ENCODE peak calls at places on chromosome 18, in six cellular contexts. Z is head of caudate nucleus; E is stimulated activated CD4-positive, alpha-beta T cell treated with anti-CD3 and anti-CD28 coated beads, Interleukin-12 subunit alpha, Interleukin-12 subunit beta, amount 100 ng/mL, for 4 hours; S is substantia nigra; W is CD4-positive, alpha-beta T cell; H is KG1. L is an unnamed sample.
A peak's percentile ranks its signal among the peaks of the same experiment; 100 is the strongest.

GRCh38 chr18:1619507-1619906 is 714.8 kb downstream of the ADCYAP1 start:
- DNase-seq in Z (no peak), E (no peak), S (no peak), W (no peak), H (no peak), L (no peak)

GRCh38 chr18:57832730-57833129 is 29.6 kb upstream of the ATP8B1 start:
- DNase-seq in Z (no peak), E (no peak), S (no peak), W (no peak), H (no peak), L (no peak)

GRCh38 chr18:74331404-74331803 is 15.8 kb downstream of the C18orf63 start:
- DNase-seq in Z (no peak), E (no peak), S (no peak), W (no peak), H (no peak), L (no peak)

GRCh38 chr18:57275111-57275510 is 77.2 kb upstream of the ST8SIA3 start:
- DNase-seq in Z (peak; percentile 64), E (no peak), S (no peak), W (no peak), H (no peak), L (no peak)

GRCh38 chr18:34661464-34662087 is 48.5 kb upstream of the DTNA start:
- DNase-seq in Z (peak; percentile 64), E (no peak), S (peak; percentile 13), W (no peak), H (no peak), L (peak; percentile 60)

GRCh38 chr18:36663312-36663711 is 165.5 kb downstream of the TPGS2 start:
- DNase-seq in Z (no peak), E (no peak), S (no peak), W (no peak), H (no peak), L (no peak)

GRCh38 chr18:59926131-59926530 is 26.3 kb downstream of the PMAIP1 start:
- DNase-seq in Z (no peak), E (no peak), S (no peak), W (no peak), H (no peak), L (no peak)

GRCh38 chr18:57004366-57005121 is 142.3 kb upstream of the BOD1L2 start:
- DNase-seq in Z (no peak), E (no peak), S (no peak), W (no peak), H (peak; percentile 41), L (no peak)

GRCh38 chr18:35231052-35231451 is 9.8 kb upstream of the ZNF397 start:
- DNase-seq in Z (peak; percentile 96), E (peak; percentile 70), S (peak; percentile 57), W (peak; percentile 72), H (peak; percentile 78), L (peak; percentile 90)

GRCh38 chr18:66558773-66559172 is 45.1 kb downstream of the CDH19 start:
- DNase-seq in Z (peak; percentile 51), E (no peak), S (no peak), W (no peak), H (no peak), L (no peak)

GRCh38 chr18:56741685-56742084 is 90.5 kb downstream of the WDR7 start:
- DNase-seq in Z (no peak), E (no peak), S (no peak), W (no peak), H (no peak), L (no peak)